ENCODE peak calls at places on chromosome 1, in seven cellular contexts. B, R, T, H, F, J and C are unnamed samples.

GRCh38 chr1:200774311-200774710 is 35.6 kb downstream of the CAMSAP2 start:
- DNase-seq in B (no peak), R (no peak), T (no peak), H (no peak), F (no peak), J (no peak), C (no peak)

GRCh38 chr1:178389441-178389840 is 107.3 kb downstream of the CLEC20A start:
- DNase-seq in B (no peak), R (no peak), T (no peak), H (no peak), F (no peak), J (no peak), C (no peak)

GRCh38 chr1:26828352-26829093 is 2.0 kb downstream of the ZDHHC18 start:
- DNase-seq in B (no peak), R (no peak), T (no peak), H (no peak), F (no peak), J (no peak), C (no peak)

GRCh38 chr1:244839656-244840055 is 4.2 kb downstream of the COX20 start:
- DNase-seq in B (no peak), R (no peak), T (no peak), H (no peak), F (no peak), J (no peak), C (no peak)

GRCh38 chr1:50502147-50502546 is 78.9 kb upstream of the DMRTA2 start:
- DNase-seq in B (no peak), R (no peak), T (no peak), H (no peak), F (no peak), J (no peak), C (no peak)

GRCh38 chr1:226064816-226065248 is 2.3 kb downstream of the H3-3A start:
- DNase-seq in B (peak), R (peak), T (no peak), H (peak), F (peak), J (peak), C (peak)

GRCh38 chr1:100703716-100704115 is 15.8 kb upstream of the VCAM1 start:
- DNase-seq in B (no peak), R (no peak), T (no peak), H (no peak), F (no peak), J (no peak), C (no peak)

GRCh38 chr1:7026188-7026587 is 240.9 kb downstream of the CAMTA1 start:
- DNase-seq in B (no peak), R (no peak), T (no peak), H (no peak), F (no peak), J (peak), C (peak)

GRCh38 chr1:21669287-21670058 is at the start of gene RAP1GAP:
- DNase-seq in B (peak), R (no peak), T (no peak), H (no peak), F (no peak), J (peak), C (no peak)

GRCh38 chr1:9180077-9180819 is 51.3 kb upstream of the GPR157 start:
- DNase-seq in B (no peak), R (no peak), T (no peak), H (peak), F (no peak), J (peak), C (peak)

GRCh38 chr1:172351761-172352161 is 68.7 kb upstream of the C1orf105 start:
- DNase-seq in B (no peak), R (no peak), T (no peak), H (peak), F (no peak), J (no peak), C (peak)

GRCh38 chr1:171919891-171920887 is 78.9 kb downstream of the DNM3 start:
- DNase-seq in B (no peak), R (no peak), T (no peak), H (no peak), F (no peak), J (no peak), C (no peak)